ENCODE peak calls at places on chromosomes 1 and 21, in four cellular contexts. F is HepG2, O is GM12878, I is K562. J is an unnamed sample. For H3K4me1, the result is how much of the 10 kb centered on the place peaks cover.

GRCh38 chr1:55472115-55472514 is 257.0 kb upstream of the USP24 start:
- DNase-seq in F (no peak), O (no peak), I (no peak), J (no peak)

GRCh38 chr21:34962586-34963222 is 86.4 kb downstream of the RUNX1 start:
- DNase-seq in F (no peak), O (no peak), I (no peak), J (no peak)

GRCh38 chr1:206559661-206559995 is 52.3 kb downstream of the RASSF5 start:
- DNase-seq in F (no peak), O (no peak), I (peak), J (no peak)

GRCh38 chr1:246404078-246404477 is 103.0 kb downstream of the SMYD3 start:
- DNase-seq in F (no peak), O (no peak), I (no peak), J (no peak)

GRCh38 chr1:151006331-151007052 is at the start of gene MINDY1:
- DNase-seq in F (peak), O (peak), I (peak), J (peak)

GRCh38 chr1:168945870-168946269 is 160.6 kb upstream of the ATP1B1 start:
- DNase-seq in F (peak), O (no peak), I (no peak), J (no peak)

GRCh38 chr1:39410915-39411436 is 80.5 kb upstream of the BMP8A start:
- DNase-seq in F (peak), O (no peak), I (peak), J (no peak)

GRCh38 chr1:150574260-150575071 is 4.9 kb downstream of the MCL1 start:
- DNase-seq in F (no peak), O (no peak), I (no peak), J (no peak)

GRCh38 chr1:174021611-174022079 is 512 bp downstream of the RC3H1 start:
- DNase-seq in F (peak), O (no peak), I (peak), J (no peak)

GRCh38 chr1:226975259-226975908 is 35.3 kb downstream of the COQ8A start:
- DNase-seq in F (no peak), O (no peak), I (no peak), J (no peak)

GRCh38 chr1:173294853-173295252 is 87.7 kb upstream of the TNFSF4 start:
- DNase-seq in F (no peak), O (no peak), I (no peak), J (no peak)

GRCh38 chr1:158398818-158399502 is at the start of gene OR10T2:
- DNase-seq in F (no peak), O (no peak), I (no peak), J (no peak)

GRCh38 chr1:1250828-1251284 is 4.3 kb upstream of the C1QTNF12 start:
- DNase-seq in F (no peak), O (peak), I (no peak), J (no peak)

GRCh38 chr1:22112505-22112904 is 30.4 kb downstream of the WNT4 start:
- DNase-seq in F (no peak), O (no peak), I (no peak), J (no peak)

GRCh38 chr1:22110016-22110415 is 32.9 kb downstream of the WNT4 start:
- DNase-seq in F (no peak), O (no peak), I (no peak), J (no peak)

GRCh38 chr1:22114083-22115012 is 28.5 kb downstream of the WNT4 start:
- DNase-seq in F (no peak), O (no peak), I (no peak), J (no peak)

GRCh38 chr1:22111115-22111514 is 31.8 kb downstream of the WNT4 start:
- DNase-seq in F (no peak), O (no peak), I (peak), J (no peak)

DNA sequence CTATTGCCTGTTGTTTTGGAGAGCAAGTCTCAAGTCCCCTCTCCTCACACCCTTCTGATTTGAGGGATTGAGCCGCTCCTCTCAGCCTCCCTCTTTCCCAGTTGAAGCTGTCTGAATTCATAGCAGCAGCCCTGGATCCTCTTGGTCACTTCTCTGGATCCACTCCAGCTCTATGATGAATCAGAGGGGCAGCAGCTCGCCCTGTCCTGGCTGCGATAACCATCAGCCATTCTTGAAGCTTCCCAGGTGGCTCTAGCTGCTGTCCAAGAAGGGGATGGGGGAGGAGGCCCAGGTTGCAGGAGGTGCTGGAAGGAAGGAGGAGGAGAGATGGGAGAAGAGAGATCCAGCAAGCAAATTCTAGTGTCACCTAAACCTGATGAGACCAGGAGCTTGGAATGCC is 31.3 kb downstream of the WNT4 start:
- DNase-seq in F (no peak), O (no peak), I (peak), J (no peak)
- H3K4me1 ChIP-seq in F (under half), O (under half), I (under half), J (under half)

GRCh38 chr21:42300956-42301355 is 14.3 kb downstream of the TFF3 start:
- DNase-seq in F (no peak), O (no peak), I (no peak), J (no peak)

GRCh38 chr21:42298657-42299056 is 16.6 kb downstream of the TFF3 start:
- DNase-seq in F (no peak), O (no peak), I (no peak), J (no peak)

GRCh38 chr21:42298237-42298636 is 17.0 kb downstream of the TFF3 start:
- DNase-seq in F (no peak), O (no peak), I (no peak), J (no peak)

GRCh38 chr21:42300045-42300583 is 15.1 kb downstream of the TFF3 start:
- DNase-seq in F (no peak), O (no peak), I (no peak), J (no peak)

DNA sequence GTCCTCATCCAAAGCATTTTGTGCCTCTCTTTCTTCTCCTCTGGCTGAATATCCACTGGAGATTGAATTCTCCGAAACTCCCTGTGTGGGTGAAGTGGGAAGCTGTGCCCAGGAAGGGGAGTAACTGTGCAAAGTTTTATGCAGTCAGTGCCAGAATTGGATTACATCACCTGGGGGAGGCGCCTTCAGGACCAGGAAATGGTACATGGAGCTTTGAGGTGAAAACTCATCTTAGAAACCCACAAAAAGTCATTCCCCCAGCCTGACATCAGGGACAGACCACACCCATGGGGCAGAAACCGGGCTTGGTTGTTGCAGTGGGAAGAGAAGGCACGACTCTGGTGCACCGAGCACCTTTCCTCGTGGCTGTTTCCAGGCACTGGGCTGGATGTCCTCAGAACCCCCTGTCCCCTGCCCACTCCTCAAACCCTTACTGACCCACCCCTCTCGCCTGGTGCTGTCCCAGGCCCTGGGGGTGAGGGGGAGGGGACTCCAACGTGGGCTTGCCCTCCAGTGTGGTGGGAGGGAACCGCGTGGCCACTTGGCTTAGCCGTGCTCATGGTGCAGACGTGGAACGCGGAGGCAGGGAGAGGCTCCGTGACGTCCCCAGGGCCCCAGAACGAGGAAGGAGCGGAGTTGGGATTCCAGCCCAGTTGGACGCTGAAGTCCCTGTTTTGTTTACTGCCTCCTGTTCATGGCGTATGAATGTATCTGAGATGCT is 15.7 kb downstream of the TFF3 start:
- DNase-seq in F (no peak), O (no peak), I (no peak), J (no peak)
- TF ChIP-seq ZBTB33 in F (no peak), O (no peak), I (no peak), J (no peak)

DNA sequence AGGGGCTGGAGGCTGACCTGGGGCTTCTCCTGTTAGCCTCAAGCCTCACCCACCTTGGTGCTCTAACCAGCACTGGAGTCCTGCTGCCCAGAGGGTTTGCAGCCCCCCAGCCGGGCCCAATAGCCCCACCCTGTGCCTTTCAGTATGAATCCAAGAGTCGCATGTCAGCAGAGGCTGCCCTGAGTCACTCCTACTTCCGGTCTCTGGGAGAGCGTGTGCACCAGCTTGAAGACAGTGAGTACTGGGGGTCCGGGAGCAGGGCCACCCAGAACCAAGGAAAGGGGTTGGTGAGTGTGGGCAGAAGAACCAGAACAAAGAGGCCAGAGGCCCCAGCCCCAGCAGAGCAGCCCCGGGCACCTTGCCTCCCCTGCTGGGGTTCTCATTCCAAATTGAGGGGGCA is 25.6 kb downstream of the CDK18 start:
- DNase-seq in F (no peak), O (no peak), I (no peak), J (no peak)
- TF ChIP-seq POLR2A in F (no peak), O (no peak), I (no peak), J (no peak)

GRCh38 chr21:45080232-45080631 is 5.9 kb downstream of the ADARB1 start:
- DNase-seq in F (no peak), O (no peak), I (no peak), J (no peak)

GRCh38 chr21:45079351-45079750 is 5.0 kb downstream of the ADARB1 start:
- DNase-seq in F (no peak), O (no peak), I (no peak), J (no peak)

GRCh38 chr21:45076245-45076661 is 1.9 kb downstream of the ADARB1 start:
- DNase-seq in F (peak), O (no peak), I (no peak), J (no peak)

GRCh38 chr21:45078877-45079281 is 4.5 kb downstream of the ADARB1 start:
- DNase-seq in F (no peak), O (no peak), I (no peak), J (no peak)

DNA sequence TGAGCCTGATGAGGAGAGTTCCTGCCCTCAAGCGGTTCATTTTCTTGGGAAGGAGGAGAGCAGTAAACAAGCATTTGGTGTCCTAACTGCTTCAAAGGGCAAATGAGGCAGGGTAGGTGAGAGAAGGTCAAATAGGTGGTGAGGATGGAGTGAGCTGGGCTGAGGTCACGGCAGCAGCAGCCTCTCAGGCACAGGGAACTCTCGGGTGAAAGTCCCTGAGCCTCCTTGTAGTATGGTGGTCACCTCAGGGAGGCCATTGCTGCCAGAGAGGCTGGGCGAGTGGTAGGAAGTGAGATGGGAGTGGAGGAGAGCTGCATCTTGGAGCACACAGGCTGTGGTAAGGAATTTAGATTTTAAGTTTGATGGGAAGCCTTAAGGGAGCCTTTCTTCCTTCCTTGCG is 4.0 kb downstream of the ADARB1 start:
- DNase-seq in F (no peak), O (no peak), I (no peak), J (no peak)
- H3K4me1 ChIP-seq in F (under half), O (under half), I (under half), J (under half)

GRCh38 chr1:229376521-229376920 is 33.7 kb upstream of the CCSAP start:
- DNase-seq in F (no peak), O (no peak), I (no peak), J (no peak)
- TF ChIP-seq ZBTB33 in F (no peak), O (no peak), I (no peak), J (no peak)

DNA sequence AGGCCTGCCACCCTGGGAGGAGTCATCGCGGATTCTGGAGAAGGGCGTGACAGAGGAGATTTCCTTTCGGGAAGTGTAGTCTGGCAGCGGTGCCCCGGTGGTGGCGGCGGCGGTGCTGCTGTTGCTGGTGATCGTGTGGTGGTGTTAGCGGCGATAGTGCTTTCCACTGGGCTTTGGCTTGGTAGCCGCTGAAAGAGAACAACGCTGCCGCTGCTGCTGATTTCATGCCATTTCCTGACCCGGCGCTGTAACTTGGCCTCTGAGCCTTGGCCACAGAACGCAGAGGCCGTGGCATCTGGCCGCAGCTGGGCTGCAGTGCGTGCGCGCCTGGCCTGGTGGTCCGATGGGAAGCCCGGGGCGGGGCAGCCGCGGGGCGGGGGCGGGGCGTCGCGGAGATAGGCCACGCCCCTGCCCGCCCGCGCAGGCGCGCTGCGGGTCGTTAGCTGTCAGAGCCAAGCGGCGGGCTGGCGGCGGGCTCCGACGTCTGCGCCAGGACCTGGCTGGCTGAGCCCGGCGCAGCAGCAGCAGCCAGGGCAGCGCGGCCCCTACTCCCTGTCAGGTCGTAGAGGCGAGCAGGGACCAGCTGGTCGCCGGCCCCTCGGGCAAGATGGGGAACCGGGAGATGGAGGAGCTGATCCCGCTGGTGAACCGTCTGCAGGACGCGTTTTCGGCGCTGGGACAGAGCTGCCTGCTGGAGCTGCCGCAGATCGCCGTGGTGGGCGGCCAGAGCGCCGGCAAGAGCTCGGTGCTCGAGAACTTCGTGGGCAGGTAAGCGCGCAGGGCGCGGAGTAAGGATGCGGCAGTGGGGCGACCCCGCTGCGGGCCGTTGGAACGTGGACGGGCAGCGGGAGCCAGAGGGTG is at the start of gene DNM3:
- DNase-seq in F (no peak), O (no peak), I (peak), J (peak)
- TF ChIP-seq POLR2A in F (no peak), O (peak), I (peak), J (peak)

GRCh38 chr21:37675202-37675801 is 241.0 kb downstream of the KCNJ6 start:
- DNase-seq in F (no peak), O (no peak), I (peak), J (peak)
- H3K4me1 ChIP-seq in F (under half), O (under half), I (under half), J (under half)

GRCh38 chr1:193538004-193538355 is 351.6 kb upstream of the B3GALT2 start:
- DNase-seq in F (no peak), O (no peak), I (no peak), J (no peak)

GRCh38 chr1:193539731-193540459 is 353.5 kb upstream of the B3GALT2 start:
- DNase-seq in F (no peak), O (peak), I (no peak), J (no peak)

GRCh38 chr1:193538690-193539089 is 352.3 kb upstream of the B3GALT2 start:
- DNase-seq in F (no peak), O (no peak), I (no peak), J (no peak)

GRCh38 chr1:193540511-193540910 is 354.1 kb upstream of the B3GALT2 start:
- DNase-seq in F (no peak), O (no peak), I (no peak), J (no peak)

DNA sequence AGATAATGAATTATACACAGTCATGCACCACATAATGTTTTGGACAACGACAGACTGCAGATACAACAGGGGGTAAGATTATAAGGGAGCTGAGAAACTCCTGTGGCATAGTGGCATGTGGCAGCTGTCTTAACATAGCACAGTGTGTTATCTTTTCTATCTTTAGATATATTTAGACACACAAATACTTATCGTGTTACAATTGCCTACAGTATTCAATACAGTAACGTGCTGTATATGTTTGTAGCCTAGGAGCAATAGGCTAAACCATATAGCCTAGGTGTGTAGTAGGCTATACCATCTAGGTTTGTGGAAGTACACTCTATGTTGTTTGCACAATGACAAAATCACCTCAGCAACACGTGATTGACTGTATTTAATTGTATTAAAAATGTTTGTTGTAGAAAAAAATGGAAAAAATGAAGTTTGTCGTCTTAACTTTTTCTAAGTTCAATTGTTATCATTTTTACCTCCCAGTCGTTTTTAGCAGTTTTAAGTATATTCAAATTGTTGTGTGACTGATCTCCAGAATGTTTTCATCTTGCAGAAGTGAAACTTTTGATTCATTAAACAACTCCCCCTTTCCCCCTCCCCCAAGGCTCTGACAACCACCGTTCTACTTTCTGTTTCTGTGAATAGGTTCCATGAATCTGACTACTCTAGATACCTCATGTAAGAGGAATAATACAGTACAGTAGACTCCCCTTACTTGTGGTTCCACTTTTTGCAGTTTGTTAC is 351.0 kb upstream of the B3GALT2 start:
- DNase-seq in F (no peak), O (peak), I (no peak), J (no peak)
- TF ChIP-seq ZBTB33 in F (no peak), O (no peak), I (no peak), J (no peak)

GRCh38 chr21:45362748-45363145 is 42.2 kb upstream of the COL18A1 start:
- DNase-seq in F (no peak), O (no peak), I (no peak), J (no peak)

GRCh38 chr21:45365186-45365607 is 39.8 kb upstream of the COL18A1 start:
- DNase-seq in F (no peak), O (no peak), I (no peak), J (no peak)

GRCh38 chr21:45364464-45365185 is 40.3 kb upstream of the COL18A1 start:
- DNase-seq in F (no peak), O (no peak), I (no peak), J (no peak)

GRCh38 chr21:45365608-45366241 is 39.2 kb upstream of the COL18A1 start:
- DNase-seq in F (peak), O (no peak), I (no peak), J (peak)

GRCh38 chr21:45363921-45364463 is 41.0 kb upstream of the COL18A1 start:
- DNase-seq in F (peak), O (peak), I (peak), J (peak)
- TF ChIP-seq POLR2A in F (no peak), O (no peak), I (no peak), J (no peak)

GRCh38 chr1:147719029-147719703 is 41.2 kb downstream of the GJA5 start:
- DNase-seq in F (peak), O (no peak), I (no peak), J (no peak)
- H3K4me1 ChIP-seq in F (under half), O (under half), I (under half), J (under half)